ENCODE peak calls at places on chromosomes 3 and 15, in eight cellular contexts. Q is stomach, I is left ventricle myocardium inferior, E is fibroblast of lung, D is PC-9, F is colonic mucosa, X is body of pancreas, V is right lobe of liver. Y is an unnamed sample.

GRCh38 chr15:47514251-47514652 is 203.1 kb upstream of the SEMA6D start:
- DNase-seq in D (no peak), X (no peak), F (no peak), V (no peak), E (peak; percentile 72), Q (no peak), I (no peak), Y (no peak)

GRCh38 chr3:161821591-161821990 is 325.0 kb downstream of the OTOL1 start:
- DNase-seq in Q (no peak), I (no peak), D (no peak), E (no peak), V (no peak), X (no peak), F (no peak), Y (no peak)

GRCh38 chr3:108352176-108352575 is 55.8 kb downstream of the HHLA2 start:
- DNase-seq in E (no peak), V (no peak), X (no peak), F (no peak), I (no peak), Q (no peak), D (no peak), Y (no peak)

GRCh38 chr15:56739964-56740640 is 6.8 kb upstream of the ZNF280D start:
- DNase-seq in E (no peak), X (peak; percentile 62), D (no peak), Q (no peak), I (no peak), V (no peak), F (no peak), Y (no peak)

GRCh38 chr3:52428151-52429005 is 16.5 kb downstream of the SEMA3G start:
- DNase-seq in V (no peak), Q (peak; percentile 70), D (peak; percentile 51), I (peak; percentile 50), E (peak; percentile 89), F (peak; percentile 69), X (peak; percentile 80), Y (peak; percentile 43)

GRCh38 chr15:88704791-88705768 is 66.3 kb downstream of the ISG20 start:
- DNase-seq in V (no peak), Q (peak; percentile 41), F (peak; percentile 41), E (peak; percentile 58), X (no peak), D (no peak), I (peak; percentile 33), Y (no peak)

GRCh38 chr15:23823508-23823907 is 136.4 kb upstream of the NDN start:
- DNase-seq in F (no peak), V (no peak), Q (no peak), D (peak; percentile 1), X (no peak), I (no peak), E (no peak), Y (no peak)

GRCh38 chr15:70704166-70704565 is 59.2 kb downstream of the UACA start:
- DNase-seq in F (no peak), X (no peak), E (no peak), D (no peak), V (no peak), I (no peak), Q (no peak), Y (no peak)

GRCh38 chr3:90055721-90056120 is 948.3 kb downstream of the EPHA3 start:
- DNase-seq in I (no peak), F (no peak), Q (no peak), X (no peak), D (no peak), E (peak; percentile 77), V (no peak), Y (no peak)

GRCh38 chr3:71504250-71505036 is 79.1 kb downstream of the FOXP1 start:
- DNase-seq in Q (no peak), V (no peak), F (no peak), I (no peak), D (peak; percentile 43), X (peak; percentile 31), E (peak; percentile 72), Y (peak; percentile 83)

GRCh38 chr3:192449036-192449435 is 278.3 kb downstream of the FGF12 start:
- DNase-seq in E (no peak), D (no peak), I (no peak), F (no peak), X (peak; percentile 11), Q (no peak), V (no peak), Y (no peak)

GRCh38 chr3:176799675-176800074 is 397.6 kb downstream of the TBL1XR1 start:
- DNase-seq in F (no peak), Q (no peak), V (no peak), D (peak; percentile 14), E (no peak), I (no peak), X (no peak), Y (no peak)

GRCh38 chr15:39670687-39671086 is 89.8 kb downstream of the THBS1 start:
- DNase-seq in D (no peak), E (no peak), F (no peak), I (no peak), Q (no peak), V (no peak), X (no peak), Y (no peak)

GRCh38 chr3:11095932-11096265 is 58.4 kb upstream of the HRH1 start:
- DNase-seq in F (no peak), I (no peak), D (no peak), V (no peak), Q (no peak), E (peak; percentile 43), X (no peak), Y (no peak)

GRCh38 chr3:158355623-158356588 is 215.1 kb upstream of the MLF1 start:
- DNase-seq in D (no peak), E (no peak), Q (no peak), I (no peak), V (no peak), F (no peak), X (no peak), Y (no peak)

GRCh38 chr3:43670635-43671522 is 19.9 kb upstream of the ABHD5 start:
- DNase-seq in Q (no peak), E (no peak), D (no peak), I (no peak), V (no peak), X (no peak), F (no peak), Y (no peak)

GRCh38 chr15:78930577-78931388 is 14.1 kb downstream of the CTSH start:
- DNase-seq in I (no peak), X (no peak), V (peak; percentile 67), E (peak; percentile 81), F (no peak), Q (no peak), D (peak; percentile 89), Y (peak; percentile 87)

GRCh38 chr15:99450896-99451358 is 114.9 kb upstream of the MEF2A start:
- DNase-seq in I (peak; percentile 85), X (peak; percentile 73), E (no peak), F (peak; percentile 65), D (peak; percentile 52), V (peak; percentile 63), Q (peak; percentile 46), Y (no peak)

GRCh38 chr3:124700880-124701684 is 29.2 kb upstream of the UMPS start:
- DNase-seq in I (no peak), V (peak; percentile 84), F (no peak), X (no peak), Q (no peak), E (peak; percentile 42), D (no peak), Y (no peak)

GRCh38 chr15:38252481-38253311 is at the start of gene SPRED1:
- DNase-seq in E (no peak), V (peak; percentile 74), Q (peak; percentile 63), D (peak; percentile 60), I (peak; percentile 82), F (peak; percentile 70), X (peak; percentile 68), Y (no peak)

GRCh38 chr15:93196136-93196670 is 107.2 kb upstream of the RGMA start:
- DNase-seq in E (no peak), F (no peak), D (no peak), Q (no peak), I (no peak), V (no peak), X (no peak), Y (no peak)

GRCh38 chr3:141875374-141875892 is 1.0 kb upstream of the ATP1B3 start:
- DNase-seq in D (peak; percentile 85), Q (peak; percentile 86), I (peak; percentile 87), F (peak; percentile 93), X (peak; percentile 83), E (peak; percentile 76), V (peak; percentile 87), Y (no peak)
- TF ChIP-seq CTCF in D (peak; percentile 78), Q (no peak), I (peak; percentile 95), F (peak; percentile 90), X (peak; percentile 81), E (peak; percentile 94), V (peak; percentile 60), Y (peak; percentile 96)

GRCh38 chr3:185366913-185367312 is 4.0 kb downstream of the MAP3K13 start:
- DNase-seq in D (no peak), V (no peak), Q (no peak), X (no peak), E (no peak), F (no peak), I (no peak), Y (no peak)

GRCh38 chr3:185365281-185366211 is 2.6 kb downstream of the MAP3K13 start:
- DNase-seq in Q (peak; percentile 59), I (no peak), F (peak; percentile 52), D (peak; percentile 66), X (peak; percentile 69), E (no peak), V (no peak), Y (no peak)

GRCh38 chr3:185361920-185362319 is 1.0 kb upstream of the MAP3K13 start:
- DNase-seq in I (no peak), D (no peak), X (no peak), F (no peak), Q (no peak), E (peak; percentile 62), V (no peak), Y (no peak)

GRCh38 chr3:185362850-185363661 is at the start of gene MAP3K13:
- DNase-seq in F (peak; percentile 83), I (peak; percentile 68), D (peak; percentile 83), Q (peak; percentile 82), E (peak; percentile 97), X (peak; percentile 95), V (peak; percentile 31), Y (peak; percentile 78)

GRCh38 chr3:185363662-185364203 is 797 bp downstream of the MAP3K13 start:
- DNase-seq in E (no peak), F (no peak), Q (no peak), V (no peak), I (no peak), X (no peak), D (no peak), Y (no peak)
- H3K4me3 ChIP-seq in E (peak overlapping the region; percentile 51), F (peak overlapping the region; percentile 33), Q (peak overlapping the region; percentile 54), V (peak overlapping the region; percentile 14), I (peak overlapping the region; percentile 79), X (peak overlapping the region; percentile 62), D (peak overlapping the region; percentile 66), Y (peak overlapping the region; percentile 51)

GRCh38 chr3:147365196-147366115 is 40.9 kb downstream of the ZIC4 start:
- DNase-seq in F (no peak), X (no peak), E (no peak), V (no peak), D (no peak), I (no peak), Q (no peak), Y (no peak)
- H3K27me3 ChIP-seq in F (peaks cover 38% of the 10 kb centered on the region), X (no peaks in the 10 kb centered on the region), E (peaks cover 52% of the 10 kb centered on the region), V (peaks cover 49% of the 10 kb centered on the region), D (no peaks in the 10 kb centered on the region), I (peaks cover 99% of the 10 kb centered on the region), Q (peaks cover 5% of the 10 kb centered on the region), Y (peaks cover 45% of the 10 kb centered on the region)

DNA sequence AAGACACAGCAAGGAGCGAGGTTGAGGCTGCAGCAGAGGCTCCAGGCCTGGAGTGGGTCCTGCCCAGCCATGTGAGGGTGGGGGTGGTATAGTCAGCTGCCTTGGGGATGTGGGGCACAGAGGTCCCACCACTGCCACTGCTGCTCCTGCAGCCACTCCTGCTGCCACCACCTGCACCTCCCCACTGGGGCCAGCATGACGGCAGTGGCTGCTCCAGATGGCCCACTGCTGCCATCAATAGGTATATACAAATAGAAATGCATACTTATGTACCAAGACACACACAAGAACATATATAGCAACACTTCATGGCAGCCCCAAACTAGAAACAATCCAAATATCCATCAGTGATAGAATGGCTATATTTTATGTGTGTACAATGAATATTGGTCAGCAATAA is 10.0 kb upstream of the TOP2B start:
- DNase-seq in F (no peak), V (no peak), I (no peak), D (no peak), Q (no peak), E (no peak), X (no peak), Y (no peak)
- TF ChIP-seq CTCF in F (no peak), V (no peak), I (no peak), D (no peak), Q (no peak), E (no peak), X (no peak), Y (no peak)